ENCODE peak calls at places on chromosome 7, in five cellular contexts. Z is activated CD8-positive, alpha-beta T cell treated with anti-CD3 and anti-CD28 coated beads for 36 hours; I is posterior cingulate gyrus; B is M059J; Y is CD8-positive, alpha-beta memory T cell. R is an unnamed sample.
A peak's percentile ranks its signal among the peaks of the same experiment; 100 is the strongest.

GRCh38 chr7:134710854-134711624 is 64.4 kb downstream of the BPGM start:
- DNase-seq in I (no peak), Y (peak; percentile 60), B (peak; percentile 95), Z (peak; percentile 81), R (no peak)

GRCh38 chr7:27161214-27161720 is 4.1 kb downstream of the HOXA9 start:
- DNase-seq in I (no peak), Z (no peak), B (peak; percentile 65), Y (no peak), R (no peak)

GRCh38 chr7:55473935-55474334 is 98.4 kb downstream of the VOPP1 start:
- DNase-seq in B (no peak), Z (no peak), Y (no peak), I (peak; percentile 59), R (no peak)

GRCh38 chr7:127673902-127674301 is 21.9 kb downstream of the SND1 start:
- DNase-seq in I (no peak), Y (no peak), Z (no peak), B (no peak), R (no peak)

GRCh38 chr7:94276797-94277196 is 117.9 kb upstream of the COL1A2 start:
- DNase-seq in Z (peak; percentile 2), B (peak; percentile 64), I (no peak), Y (no peak), R (no peak)

GRCh38 chr7:30594540-30595460 is at the start of gene GARS1:
- DNase-seq in B (peak; percentile 89), Z (peak; percentile 91), I (peak; percentile 97), Y (peak; percentile 86), R (peak; percentile 83)

GRCh38 chr7:129746857-129747529 is 135.5 kb downstream of the NRF1 start:
- DNase-seq in Z (no peak), I (no peak), Y (no peak), B (no peak), R (no peak)

GRCh38 chr7:37282927-37283326 is 165.7 kb downstream of the ELMO1 start:
- DNase-seq in Z (no peak), B (no peak), I (no peak), Y (no peak), R (no peak)

GRCh38 chr7:50056131-50056530 is 36.9 kb downstream of the ZPBP start:
- DNase-seq in B (no peak), Z (no peak), I (no peak), Y (no peak), R (no peak)

GRCh38 chr7:66502230-66503035 is 126.2 kb upstream of the KCTD7 start:
- DNase-seq in Y (no peak), Z (no peak), I (peak; percentile 1), B (no peak), R (no peak)

GRCh38 chr7:100472854-100473499 is 6.0 kb downstream of the TSC22D4 start:
- DNase-seq in Y (no peak), I (no peak), B (no peak), Z (no peak), R (peak; percentile 67)

R was measured in stimulated activated naive B cell treated with anti-CD40 and anti-IgM and Interleukin-4, amounts not matched to agents 10 μg/mL and 1 μg/mL and 100 μg/mL, for 72 hours.